ENCODE peak calls at places on chromosomes 13 and 19, in eight cellular contexts. F, N, W, J, G, I, M and E are unnamed samples.

GRCh38 chr19:29245221-29245620 is 32.3 kb upstream of the UQCRFS1 start:
- DNase-seq in W (no peak), J (no peak), I (no peak), M (no peak), F (peak), N (no peak), G (no peak), E (no peak)

GRCh38 chr13:56718791-56719190 is 421.9 kb upstream of the PRR20A start:
- DNase-seq in J (no peak), F (no peak), I (no peak), N (no peak), M (no peak), G (no peak), W (no peak), E (no peak)

GRCh38 chr19:3762130-3762473 is 380 bp upstream of the MRPL54 start:
- DNase-seq in M (no peak), J (no peak), F (no peak), G (no peak), N (no peak), I (no peak), W (no peak), E (no peak)

GRCh38 chr19:17504030-17504429 is 7.4 kb upstream of the PGLS start:
- DNase-seq in I (no peak), G (no peak), N (no peak), W (no peak), J (no peak), M (no peak), F (no peak), E (no peak)

GRCh38 chr19:43470288-43470687 is 4.9 kb upstream of the LYPD3 start:
- DNase-seq in F (peak), M (no peak), N (no peak), G (no peak), I (no peak), J (no peak), W (peak), E (no peak)

GRCh38 chr19:45960595-45961235 is 12.9 kb downstream of the NOVA2 start:
- DNase-seq in N (no peak), J (no peak), I (no peak), W (no peak), G (no peak), M (no peak), F (peak), E (no peak)

GRCh38 chr13:51906581-51906980 is 44.8 kb downstream of the CCDC70 start:
- DNase-seq in N (no peak), W (no peak), G (no peak), M (no peak), J (peak), F (peak), I (no peak), E (no peak)

GRCh38 chr19:41218249-41218614 is 791 bp upstream of the AXL start:
- DNase-seq in G (no peak), M (no peak), W (no peak), I (no peak), F (no peak), J (no peak), N (no peak), E (no peak)

GRCh38 chr19:7842661-7843294 is 12.8 kb downstream of the EVI5L start:
- DNase-seq in G (no peak), M (no peak), F (no peak), I (no peak), J (peak), W (no peak), N (no peak), E (no peak)

GRCh38 chr19:53659292-53659691 is 27.5 kb downstream of the DPRX start:
- DNase-seq in I (no peak), F (peak), J (no peak), G (no peak), W (peak), N (no peak), M (no peak), E (no peak)

GRCh38 chr19:3642987-3643386 is 16.4 kb upstream of the CACTIN start:
- DNase-seq in N (no peak), M (no peak), G (no peak), F (no peak), J (no peak), W (no peak), I (no peak), E (no peak)

GRCh38 chr19:51691122-51692064 is 1.7 kb upstream of the SPACA6 start:
- DNase-seq in M (peak), N (no peak), W (no peak), F (peak), J (no peak), I (no peak), G (no peak), E (no peak)

GRCh38 chr13:49806126-49806536 is 13.6 kb upstream of the KPNA3 start:
- DNase-seq in J (no peak), I (no peak), G (no peak), F (no peak), N (no peak), M (no peak), W (peak), E (no peak)

GRCh38 chr19:18131841-18132596 is 20.9 kb upstream of the PIK3R2 start:
- DNase-seq in F (no peak), N (no peak), W (no peak), J (no peak), M (no peak), I (no peak), G (no peak), E (no peak)

GRCh38 chr19:15417699-15418098 is 1.1 kb downstream of the AKAP8L start:
- DNase-seq in W (no peak), G (no peak), M (no peak), I (no peak), N (no peak), F (peak), J (no peak), E (no peak)

GRCh38 chr13:45219123-45219891 is 18.5 kb upstream of the KCTD4 start:
- DNase-seq in G (no peak), I (no peak), N (no peak), W (no peak), F (no peak), M (no peak), J (no peak), E (no peak)

GRCh38 chr19:855142-855541 is 3.0 kb downstream of the ELANE start:
- DNase-seq in W (no peak), J (no peak), I (no peak), F (no peak), N (no peak), G (no peak), M (no peak), E (no peak)

GRCh38 chr13:29509999-29510586 is 85.4 kb downstream of the SLC7A1 start:
- DNase-seq in G (no peak), W (no peak), J (no peak), F (no peak), I (no peak), M (no peak), N (no peak), E (no peak)

GRCh38 chr19:2168619-2169424 is 5.1 kb downstream of the DOT1L start:
- DNase-seq in W (peak), G (peak), F (peak), J (peak), I (peak), M (peak), N (no peak), E (peak)

GRCh38 chr19:52397310-52398090 is at the start of gene ZNF528:
- DNase-seq in M (peak), N (peak), W (peak), J (peak), G (peak), I (peak), F (peak), E (peak)

GRCh38 chr13:48318014-48318713 is 14.6 kb downstream of the RB1 start:
- DNase-seq in F (peak), J (peak), G (no peak), N (no peak), M (peak), W (no peak), I (no peak), E (no peak)

GRCh38 chr13:101739382-101740178 is 287.1 kb downstream of the ITGBL1 start:
- DNase-seq in W (no peak), J (no peak), M (no peak), F (no peak), G (no peak), N (no peak), I (no peak), E (no peak)

GRCh38 chr19:33445752-33446070 is 72.2 kb downstream of the CEBPG start:
- DNase-seq in I (no peak), G (no peak), F (no peak), M (peak), N (no peak), J (no peak), W (no peak), E (peak)